ENCODE peak calls at places on chromosomes 7 and 10, in eight cellular contexts. N, O, Y, T, J, I, G and U are unnamed samples.

GRCh38 chr7:143892527-143893300 is 9.3 kb downstream of the TCAF1 start:
- DNase-seq in J (no peak), G (no peak), Y (no peak), I (no peak), N (no peak), T (no peak), O (peak; percentile 48), U (no peak)

GRCh38 chr10:127906548-127907377 is at the start of gene PTPRE:
- DNase-seq in G (no peak), J (no peak), O (peak; percentile 74), T (no peak), N (peak; percentile 67), Y (peak; percentile 72), I (peak; percentile 78), U (peak; percentile 68)

GRCh38 chr7:80815733-80816132 is 103.1 kb downstream of the SEMA3C start:
- DNase-seq in Y (no peak), G (no peak), I (no peak), N (no peak), J (no peak), T (no peak), O (no peak), U (no peak)

GRCh38 chr10:34637419-34637911 is 177.6 kb downstream of the PARD3 start:
- DNase-seq in I (peak; percentile 59), N (peak; percentile 56), T (no peak), J (no peak), G (peak; percentile 27), O (peak; percentile 69), Y (peak; percentile 76), U (peak; percentile 65)

GRCh38 chr10:4343798-4344370 is 482.1 kb upstream of the AKR1E2 start:
- DNase-seq in Y (no peak), G (no peak), J (no peak), I (no peak), N (no peak), T (no peak), O (no peak), U (no peak)

GRCh38 chr7:101172005-101172853 is 6.9 kb upstream of the VGF start:
- DNase-seq in G (no peak), N (no peak), I (no peak), J (no peak), Y (no peak), O (no peak), T (no peak), U (no peak)

GRCh38 chr7:54242776-54243175 is 299.4 kb upstream of the VSTM2A start:
- DNase-seq in Y (no peak), J (no peak), I (no peak), O (no peak), G (no peak), N (no peak), T (no peak), U (no peak)

GRCh38 chr10:68756766-68757165 is 35.7 kb downstream of the CCAR1 start:
- DNase-seq in I (no peak), Y (no peak), J (no peak), T (no peak), G (no peak), N (no peak), O (no peak), U (no peak)

GRCh38 chr10:26887611-26888215 is 27.0 kb upstream of the ABI1 start:
- DNase-seq in Y (no peak), T (no peak), G (no peak), J (no peak), N (no peak), O (no peak), I (no peak), U (no peak)

GRCh38 chr10:114825513-114826253 is 4.1 kb downstream of the FHIP2A start:
- DNase-seq in J (peak; percentile 56), N (no peak), O (no peak), I (no peak), Y (no peak), G (no peak), T (peak; percentile 95), U (no peak)

GRCh38 chr7:94654764-94655561 is 970 bp downstream of the SGCE start:
- DNase-seq in J (no peak), T (no peak), O (peak; percentile 56), I (no peak), N (no peak), G (peak; percentile 51), Y (peak; percentile 20), U (no peak)